ENCODE peak calls at places on chromosome 11, in five cellular contexts. L is thoracic aorta, K is body of pancreas, D is left ventricle myocardium inferior, Q is mesenchymal stem cell. O is an unnamed sample.

GRCh38 chr11:110711776-110712642 is at the start of gene ARHGAP20:
- DNase-seq in L (peak), K (peak), D (peak), Q (peak), O (peak)

GRCh38 chr11:111570796-111571195 is 30.3 kb downstream of the LAYN start:
- DNase-seq in L (no peak), K (no peak), D (no peak), Q (no peak), O (no peak)

GRCh38 chr11:106426696-106427095 is 349.2 kb downstream of the AASDHPPT start:
- DNase-seq in L (no peak), K (no peak), D (no peak), Q (no peak), O (no peak)

GRCh38 chr11:12723410-12724297 is 49.4 kb downstream of the TEAD1 start:
- DNase-seq in L (no peak), K (peak), D (no peak), Q (peak), O (no peak)

GRCh38 chr11:66491315-66491935 is 11.2 kb downstream of the DPP3 start:
- DNase-seq in L (no peak), K (no peak), D (no peak), Q (no peak), O (peak)

GRCh38 chr11:124640660-124641059 is 18.0 kb downstream of the TBRG1 start:
- DNase-seq in L (no peak), K (no peak), D (no peak), Q (no peak), O (no peak)

GRCh38 chr11:111206472-111206871 is 39.1 kb upstream of the POU2AF2 start:
- DNase-seq in L (no peak), K (no peak), D (no peak), Q (no peak), O (no peak)

GRCh38 chr11:63599211-63600122 is 14.8 kb downstream of the PLAAT3 start:
- DNase-seq in L (no peak), K (no peak), D (no peak), Q (peak), O (no peak)

GRCh38 chr11:73866586-73866996 is 10.1 kb downstream of the COA4 start:
- DNase-seq in L (no peak), K (no peak), D (no peak), Q (peak), O (peak)

GRCh38 chr11:113818426-113818825 is 38.8 kb downstream of the CLDN25 start:
- DNase-seq in L (no peak), K (no peak), D (no peak), Q (no peak), O (peak)

GRCh38 chr11:122751298-122752070 is 86.8 kb upstream of the CRTAM start:
- DNase-seq in L (no peak), K (no peak), D (no peak), Q (peak), O (no peak)

GRCh38 chr11:117809236-117810055 is 12.4 kb upstream of the DSCAML1 start:
- DNase-seq in L (no peak), K (peak), D (peak), Q (peak), O (peak)

GRCh38 chr11:111819161-111820058 is 52.0 kb downstream of the ALG9 start:
- DNase-seq in L (no peak), K (peak), D (no peak), Q (peak), O (no peak)

GRCh38 chr11:113668255-113668654 is 37.9 kb downstream of the TMPRSS5 start:
- DNase-seq in L (no peak), K (no peak), D (no peak), Q (no peak), O (no peak)

GRCh38 chr11:62444271-62444833 is 25.5 kb downstream of the SCGB1A1 start:
- DNase-seq in L (peak), K (peak), D (peak), Q (no peak), O (peak)

GRCh38 chr11:62444835-62445234 is 26.0 kb downstream of the SCGB1A1 start:
- DNase-seq in L (no peak), K (no peak), D (no peak), Q (no peak), O (no peak)

GRCh38 chr11:62445314-62445740 is 26.5 kb downstream of the SCGB1A1 start:
- DNase-seq in L (no peak), K (peak), D (peak), Q (peak), O (peak)

GRCh38 chr11:62446091-62446490 is 27.3 kb downstream of the SCGB1A1 start:
- DNase-seq in L (no peak), K (no peak), D (no peak), Q (no peak), O (no peak)

GRCh38 chr11:62443390-62444201 is 24.8 kb downstream of the SCGB1A1 start:
- DNase-seq in L (no peak), K (no peak), D (peak), Q (no peak), O (no peak)
- H3K4me3 ChIP-seq in L (peak), K (no peak), D (peak), Q (no peak), O (no peak)

GRCh38 chr11:96147186-96147585 is 195.8 kb downstream of the MAML2 start:
- DNase-seq in L (no peak), K (no peak), D (no peak), Q (no peak), O (no peak)
- H3K27ac ChIP-seq in L (no peak), K (no peak), D (no peak), Q (no peak), O (no peak)

DNA sequence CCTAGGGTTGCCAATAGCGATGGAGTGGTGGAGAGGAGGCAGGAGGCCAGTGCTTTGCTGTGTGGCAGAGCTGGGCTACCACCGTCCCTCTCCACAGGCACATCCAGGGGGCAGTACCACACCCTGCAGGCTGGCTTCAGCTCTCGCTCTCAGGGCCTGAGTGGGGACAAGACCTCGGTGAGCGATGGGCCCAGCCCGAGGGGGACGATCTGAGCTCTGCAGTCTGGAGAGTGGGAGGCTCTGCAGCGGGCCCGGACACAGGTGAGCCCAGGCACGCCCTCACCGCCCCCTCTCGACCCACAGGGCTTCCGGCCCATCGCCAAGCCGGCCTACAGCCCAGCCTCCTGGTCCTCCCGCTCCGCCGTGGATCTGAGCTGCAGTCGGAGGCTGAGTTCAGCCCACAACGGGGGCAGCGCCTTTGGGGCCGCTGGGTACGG is 2.5 kb downstream of the PKP3 start:
- DNase-seq in L (no peak), K (no peak), D (no peak), Q (peak), O (peak)
- H3K4me3 ChIP-seq in L (peak), K (no peak), D (peak), Q (no peak), O (no peak)

DNA sequence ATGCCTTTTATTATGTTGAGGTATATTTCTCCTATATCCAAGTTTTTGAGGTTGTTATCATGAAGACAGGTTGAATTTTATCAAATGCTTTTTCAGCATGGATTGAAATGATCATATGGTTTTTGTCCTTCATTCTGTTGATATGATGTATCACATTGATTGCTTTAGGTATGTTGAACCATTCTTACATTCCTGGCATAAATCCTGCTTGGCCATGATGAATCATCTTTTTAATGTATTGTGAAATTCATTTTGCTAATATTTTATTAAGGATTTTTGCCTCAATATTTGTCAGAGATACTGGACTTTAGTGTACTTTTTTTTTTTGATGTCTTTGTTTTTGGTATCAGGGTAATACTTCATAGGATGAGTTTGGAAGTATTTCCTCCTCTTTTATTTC is 283.8 kb upstream of the C11orf87 start:
- DNase-seq in L (no peak), K (no peak), D (no peak), Q (no peak), O (peak)
- H3K27ac ChIP-seq in L (no peak), K (no peak), D (no peak), Q (no peak), O (no peak)

GRCh38 chr11:35167451-35167954 is 28.5 kb downstream of the CD44 start:
- DNase-seq in L (no peak), K (no peak), D (no peak), Q (no peak), O (no peak)
- H3K4me3 ChIP-seq in L (peak), K (no peak), D (no peak), Q (no peak), O (no peak)

DNA sequence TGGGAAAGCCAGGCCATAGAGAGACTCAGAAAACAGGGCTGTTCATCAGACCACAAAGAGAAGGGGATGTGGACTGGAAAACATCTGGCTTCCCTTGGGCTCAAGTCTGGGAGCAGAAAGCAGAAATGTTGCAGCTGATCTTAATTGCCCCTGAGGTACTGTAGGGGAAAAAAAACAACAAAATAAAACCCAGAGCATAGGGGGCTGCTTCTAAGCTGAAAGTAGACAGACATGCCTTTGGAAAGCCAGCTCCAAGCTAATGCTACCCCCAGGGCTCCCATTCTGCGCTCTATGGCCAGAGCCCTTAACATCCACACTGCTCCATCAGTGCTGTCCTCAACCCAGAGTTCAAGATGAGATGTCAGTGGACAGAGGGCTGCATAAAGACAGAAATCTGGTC is 2.0 kb upstream of the PACSIN3 start:
- DNase-seq in L (no peak), K (no peak), D (no peak), Q (no peak), O (no peak)
- H3K27ac ChIP-seq in L (peak), K (peak), D (peak), Q (no peak), O (peak)

DNA sequence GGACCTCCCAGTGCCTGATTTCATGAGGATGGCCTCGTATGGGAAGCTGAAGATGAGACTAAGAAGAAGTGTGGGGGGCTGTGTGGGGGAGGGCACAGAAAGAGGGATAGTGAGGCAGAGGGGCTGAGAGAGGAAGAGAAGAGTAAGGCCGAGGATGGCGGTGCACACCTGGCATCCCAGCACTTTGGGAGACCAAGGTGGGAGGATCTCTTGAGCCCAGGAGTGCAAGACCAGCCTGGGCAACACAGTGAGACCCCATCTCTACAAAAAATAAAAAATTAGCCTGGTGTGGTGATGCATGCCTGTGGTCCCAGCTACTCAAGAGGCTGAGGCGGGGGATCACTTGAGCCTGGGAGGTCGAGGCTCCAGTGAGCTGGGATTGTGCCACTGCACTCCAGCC is 13.5 kb upstream of the EHD1 start:
- DNase-seq in L (no peak), K (no peak), D (no peak), Q (no peak), O (no peak)
- H3K4me3 ChIP-seq in L (no peak), K (peak), D (no peak), Q (no peak), O (no peak)